ENCODE peak calls at places on chromosome 14, in six cellular contexts. B is sigmoid colon, L is GM12865, T is IMR-90, P is A549, G is ovary. E is an unnamed sample.

GRCh38 chr14:26199599-26200370 is 398.0 kb downstream of the NOVA1 start:
- DNase-seq in P (no peak), G (no peak), L (no peak), T (no peak), B (no peak), E (no peak)

GRCh38 chr14:60331201-60332045 is 82.4 kb downstream of the PPM1A start:
- DNase-seq in T (peak; percentile 37), L (peak; percentile 90), B (no peak), P (peak; percentile 72), G (peak; percentile 29), E (no peak)

GRCh38 chr14:90715993-90716392 is 100.2 kb downstream of the TTC7B start:
- DNase-seq in G (no peak), B (no peak), P (no peak), L (no peak), T (no peak), E (no peak)

GRCh38 chr14:64089920-64090319 is 204.3 kb downstream of the ESR2 start:
- DNase-seq in T (peak; percentile 63), P (no peak), L (no peak), G (no peak), B (no peak), E (no peak)

GRCh38 chr14:61438497-61438859 is 117.1 kb downstream of the PRKCH start:
- DNase-seq in T (no peak), P (peak; percentile 15), G (no peak), L (peak; percentile 77), B (no peak), E (no peak)

GRCh38 chr14:100567877-100568163 is 19.4 kb downstream of the BEGAIN start:
- DNase-seq in P (no peak), L (no peak), B (no peak), T (no peak), G (no peak), E (no peak)

GRCh38 chr14:74563233-74563585 is 48.8 kb downstream of the LTBP2 start:
- DNase-seq in P (peak; percentile 63), G (no peak), L (no peak), B (no peak), T (peak; percentile 73), E (no peak)

GRCh38 chr14:91911474-91912032 is 35.9 kb downstream of the FBLN5 start:
- DNase-seq in B (peak; percentile 46), L (peak; percentile 53), G (no peak), T (peak; percentile 33), P (peak; percentile 68), E (no peak)

GRCh38 chr14:28157887-28158791 is 608.4 kb upstream of the FOXG1 start:
- DNase-seq in L (no peak), B (peak; percentile 50), T (no peak), P (no peak), G (no peak), E (no peak)

GRCh38 chr14:64117671-64118402 is 176.3 kb downstream of the ESR2 start:
- DNase-seq in T (peak; percentile 28), P (peak; percentile 19), B (no peak), G (no peak), L (no peak), E (peak; percentile 89)

GRCh38 chr14:44339256-44339655 is 167.8 kb downstream of the FSCB start:
- DNase-seq in P (no peak), L (no peak), T (peak; percentile 2), B (no peak), G (no peak), E (no peak)

GRCh38 chr14:60815371-60815770 is 80.8 kb downstream of the MNAT1 start:
- DNase-seq in P (no peak), L (peak; percentile 70), T (no peak), B (no peak), G (no peak), E (no peak)

GRCh38 chr14:68718033-68718725 is 74.7 kb downstream of the ZFP36L1 start:
- DNase-seq in G (no peak), L (peak; percentile 33), B (no peak), T (no peak), P (peak; percentile 58), E (no peak)

GRCh38 chr14:34059925-34060746 is 109.3 kb upstream of the EGLN3 start:
- DNase-seq in T (peak; percentile 50), L (peak; percentile 60), B (peak; percentile 90), G (peak; percentile 72), P (peak; percentile 82), E (peak; percentile 82)

GRCh38 chr14:76810525-76810924 is 2.2 kb downstream of the ANGEL1 start:
- DNase-seq in L (no peak), T (no peak), P (no peak), G (no peak), B (no peak), E (no peak)

GRCh38 chr14:31326111-31326510 is 94.2 kb downstream of the HEATR5A start:
- DNase-seq in L (peak; percentile 31), P (peak; percentile 43), B (no peak), G (no peak), T (peak; percentile 39), E (no peak)

GRCh38 chr14:93701562-93701961 is 86.7 kb downstream of the PRIMA1 start:
- DNase-seq in P (no peak), G (no peak), B (no peak), T (no peak), L (no peak), E (no peak)

GRCh38 chr14:54621686-54622085 is 54.8 kb downstream of the SAMD4A start:
- DNase-seq in L (no peak), P (no peak), G (no peak), T (peak; percentile 81), B (no peak), E (no peak)

GRCh38 chr14:74064883-74065282 is 19.4 kb downstream of the ALDH6A1 start:
- DNase-seq in T (peak; percentile 11), L (no peak), P (no peak), G (no peak), B (no peak), E (no peak)

GRCh38 chr14:56803816-56804535 is 6.3 kb downstream of the OTX2 start:
- DNase-seq in P (no peak), L (no peak), G (no peak), T (no peak), B (no peak), E (no peak)

GRCh38 chr14:24364841-24365240 is 3.1 kb upstream of the NFATC4 start:
- DNase-seq in G (no peak), P (no peak), T (no peak), B (no peak), L (no peak), E (no peak)

GRCh38 chr14:95133282-95133681 is 24.0 kb downstream of the DICER1 start:
- DNase-seq in P (no peak), T (peak; percentile 35), B (no peak), G (no peak), L (no peak), E (no peak)

GRCh38 chr14:24232645-24233537 is at the start of gene GMPR2:
- DNase-seq in T (no peak), P (no peak), B (no peak), L (peak; percentile 43), G (no peak), E (no peak)

DNA sequence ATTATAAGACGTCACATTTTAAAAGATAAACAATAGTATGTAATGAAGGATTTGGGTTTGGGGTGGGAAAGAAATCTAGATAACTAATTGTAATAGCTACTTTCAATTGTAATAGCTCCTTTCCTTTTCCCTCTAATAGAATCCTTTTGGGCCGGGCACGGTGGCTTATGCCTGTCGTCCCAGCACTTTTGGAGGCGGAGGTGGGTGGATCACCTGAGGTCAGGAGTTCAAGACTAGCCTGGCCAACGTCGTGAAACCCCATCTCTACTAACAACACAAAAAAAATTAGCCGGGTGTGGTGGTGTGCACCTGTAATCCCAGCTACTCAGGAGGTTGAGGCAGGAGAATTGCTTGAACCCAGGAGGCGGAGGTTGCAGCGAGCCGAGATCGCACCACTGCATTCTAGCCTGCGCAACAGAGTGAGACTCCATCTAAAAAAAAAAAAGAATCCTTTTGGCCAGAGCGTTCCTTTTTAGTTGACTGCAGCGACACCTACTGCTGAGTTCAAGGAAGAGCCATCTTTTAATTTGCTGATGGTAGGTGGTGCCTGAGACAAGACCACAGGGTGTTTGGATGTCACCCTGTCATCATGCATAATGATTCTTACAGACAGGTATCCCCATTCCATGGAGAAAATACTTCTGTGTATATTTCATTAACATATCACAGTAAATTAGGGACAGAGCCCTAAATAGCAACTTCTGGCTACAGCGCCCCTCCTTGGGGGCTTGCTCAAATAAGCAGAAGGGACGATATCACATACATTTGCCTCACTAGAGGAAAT is 79.5 kb downstream of the ARMH4 start:
- DNase-seq in G (peak; percentile 58), P (peak; percentile 72), L (peak; percentile 78), T (peak; percentile 74), B (no peak), E (no peak)
- TF ChIP-seq CTCF in G (peak; percentile 50), P (peak; percentile 86), L (peak; percentile 64), T (peak; percentile 83), B (peak; percentile 51), E (peak; percentile 61)

GRCh38 chr14:21910260-21910659 is 236.6 kb upstream of the OR4E1 start:
- DNase-seq in G (no peak), L (no peak), P (no peak), T (no peak), B (no peak), E (no peak)

GRCh38 chr14:21911877-21912276 is 238.3 kb upstream of the OR4E1 start:
- DNase-seq in G (no peak), L (no peak), B (no peak), P (no peak), T (no peak), E (no peak)

GRCh38 chr14:21917699-21918436 is 244.2 kb upstream of the OR4E1 start:
- DNase-seq in G (no peak), P (peak; percentile 92), B (no peak), L (peak; percentile 61), T (peak; percentile 41), E (no peak)

GRCh38 chr14:21915814-21916213 is 242.2 kb upstream of the OR4E1 start:
- DNase-seq in B (no peak), L (no peak), T (no peak), G (no peak), P (peak; percentile 78), E (no peak)

GRCh38 chr14:21913759-21914158 is 240.1 kb upstream of the OR4E1 start:
- DNase-seq in P (peak; percentile 93), L (peak; percentile 86), B (no peak), G (no peak), T (peak; percentile 38), E (no peak)
- H3K4me3 ChIP-seq in P (no peak overlapping the region), L (no peak overlapping the region), B (no peak overlapping the region), G (no peak overlapping the region), T (no peak overlapping the region), E (no peak overlapping the region)

GRCh38 chr14:102511538-102511937 is 2.0 kb upstream of the ANKRD9 start:
- DNase-seq in P (no peak), G (no peak), B (no peak), L (no peak), T (no peak), E (no peak)

GRCh38 chr14:102508410-102508773 is 1.2 kb downstream of the ANKRD9 start:
- DNase-seq in B (no peak), P (peak; percentile 65), L (no peak), G (no peak), T (no peak), E (peak; percentile 74)

GRCh38 chr14:102508774-102509743 is 517 bp downstream of the ANKRD9 start:
- DNase-seq in L (no peak), T (peak; percentile 41), B (peak; percentile 91), G (peak; percentile 76), P (peak; percentile 40), E (no peak)

GRCh38 chr14:102510616-102511520 is 1.3 kb upstream of the ANKRD9 start:
- DNase-seq in T (no peak), P (peak; percentile 49), L (no peak), B (peak; percentile 64), G (no peak), E (no peak)

GRCh38 chr14:102509744-102510615 is at the start of gene ANKRD9:
- DNase-seq in G (peak; percentile 96), B (peak; percentile 98), L (peak; percentile 96), P (peak; percentile 93), T (peak; percentile 89), E (peak; percentile 93)
- TF ChIP-seq CTCF in G (no peak), B (no peak), L (no peak), P (no peak), T (no peak), E (no peak)

GRCh38 chr14:89429206-89430091 is 12.4 kb upstream of the FOXN3 start:
- DNase-seq in L (peak; percentile 64), G (no peak), T (peak; percentile 19), B (peak; percentile 66), P (no peak), E (no peak)
- H3K4me3 ChIP-seq in L (peak overlapping the region; percentile 75), G (peak overlapping the region; percentile 6), T (peak overlapping the region; percentile 5), B (peak overlapping the region; percentile 37), P (no peak overlapping the region), E (peak overlapping the region; percentile 59)

E was measured in coronary artery.